ENCODE peak calls at places on chromosomes 4 and X, in ten cellular contexts. V is NCI-H2171; I is stromal cell of bone marrow; A is central memory CD8-positive, alpha-beta T cell; Q is stimulated activated CD8-positive, alpha-beta memory T cell treated with anti-CD3 and anti-CD28 coated beads, Interleukin-12 subunit alpha, Interleukin-12 subunit beta, amount 100 ng/mL, for 4 hours; Y is NT2/D1; H is T-helper 2 cell; T is Panc1; Z is activated CD4-positive, alpha-beta T cell treated with anti-CD3 and anti-CD28 coated beads, Interleukin-2, amount 10 ng/mL, durations not matched to agents 7 days and 5 days; X is smooth muscle cell of the brain vasculature. R is an unnamed sample.

GRCh38 chrX:15672886-15673285 is 8.3 kb upstream of the CLTRN start:
- DNase-seq in X (no peak), T (no peak), Y (no peak), I (no peak), V (no peak), A (no peak), Z (no peak), H (no peak), Q (no peak), R (no peak)

GRCh38 chr4:91086008-91086407 is 958.8 kb downstream of the CCSER1 start:
- DNase-seq in Z (no peak), V (no peak), T (no peak), I (no peak), Q (no peak), X (no peak), Y (no peak), A (no peak), H (no peak), R (no peak)

GRCh38 chr4:30945586-30945985 is 225.4 kb downstream of the PCDH7 start:
- DNase-seq in T (no peak), Z (no peak), Y (no peak), I (no peak), A (no peak), Q (no peak), X (no peak), V (no peak), H (no peak), R (no peak)

GRCh38 chr4:8840006-8840793 is 31.4 kb downstream of the HMX1 start:
- DNase-seq in H (no peak), V (no peak), Y (no peak), X (no peak), A (no peak), Z (no peak), T (no peak), Q (no peak), I (no peak), R (no peak)

GRCh38 chrX:68983004-68983857 is 154.4 kb downstream of the EFNB1 start:
- DNase-seq in Y (no peak), V (no peak), I (no peak), X (no peak), A (no peak), Q (no peak), H (no peak), Z (no peak), T (no peak), R (no peak)

GRCh38 chr4:166460769-166461550 is 587.9 kb downstream of the TLL1 start:
- DNase-seq in Z (no peak), X (no peak), Y (no peak), H (no peak), A (no peak), T (no peak), I (peak; percentile 25), Q (no peak), V (no peak), R (no peak)

GRCh38 chrX:37371578-37371981 is 22.4 kb downstream of the PRRG1 start:
- DNase-seq in V (no peak), Z (no peak), H (no peak), Y (no peak), Q (no peak), A (no peak), I (no peak), X (no peak), T (no peak), R (no peak)

GRCh38 chr4:139988863-139989765 is 164.9 kb downstream of the MAML3 start:
- DNase-seq in V (no peak), A (no peak), T (peak; percentile 73), Q (peak; percentile 36), X (peak; percentile 77), I (peak; percentile 87), Y (no peak), Z (no peak), H (no peak), R (peak; percentile 93)

GRCh38 chrX:130110379-130111219 is at the start of gene ELF4:
- DNase-seq in X (no peak), Y (no peak), I (no peak), A (peak; percentile 14), V (peak; percentile 26), T (no peak), Q (peak; percentile 55), Z (peak; percentile 50), H (peak; percentile 74), R (no peak)

GRCh38 chrX:71302461-71303213 is 1.1 kb downstream of the ITGB1BP2 start:
- DNase-seq in Z (no peak), I (no peak), T (no peak), V (no peak), Q (no peak), X (no peak), Y (no peak), A (no peak), H (no peak), R (no peak)

GRCh38 chrX:154727418-154728323 is 23.2 kb downstream of the GAB3 start:
- DNase-seq in Y (no peak), X (no peak), Q (no peak), V (no peak), T (no peak), H (no peak), I (no peak), Z (no peak), A (no peak), R (no peak)

GRCh38 chrX:13763489-13763888 is 28.9 kb downstream of the OFD1 start:
- DNase-seq in Z (no peak), I (no peak), V (no peak), T (no peak), X (no peak), Y (no peak), A (no peak), Q (no peak), H (no peak), R (no peak)

GRCh38 chr4:139593091-139593564 is 37.1 kb upstream of the SETD7 start:
- DNase-seq in T (no peak), Z (no peak), V (peak; percentile 57), I (peak; percentile 31), A (no peak), H (no peak), X (no peak), Q (no peak), Y (no peak), R (no peak)

GRCh38 chrX:129678881-129679195 is 24.1 kb upstream of the APLN start:
- DNase-seq in Q (no peak), I (no peak), A (no peak), Y (no peak), Z (no peak), X (no peak), H (no peak), V (no peak), T (no peak), R (no peak)

GRCh38 chrX:148601034-148601433 is 100.6 kb downstream of the AFF2 start:
- DNase-seq in Z (no peak), X (no peak), Y (no peak), V (no peak), H (no peak), A (no peak), T (no peak), I (no peak), Q (no peak), R (no peak)

R was measured in glomerular endothelial cell.